ENCODE peak calls at places on chromosome 9, in eight cellular contexts. M is small intestine; E is foreskin keratinocyte; O is esophagus squamous epithelium; U is effector memory CD4-positive, alpha-beta T cell; I is kidney; T is A549; B is coronary artery. V is an unnamed sample.

GRCh38 chr9:137750007-137750406 is 127.6 kb upstream of the CACNA1B start:
- DNase-seq in O (no peak), I (no peak), B (no peak), T (no peak), E (no peak), U (no peak), M (no peak), V (no peak)

GRCh38 chr9:135156525-135157510 is 69.3 kb downstream of the OLFM1 start:
- DNase-seq in I (no peak), B (no peak), E (no peak), O (no peak), M (peak), U (no peak), T (peak), V (no peak)

GRCh38 chr9:122498883-122499288 is 11.7 kb upstream of the OR1J2 start:
- DNase-seq in B (no peak), E (peak), O (no peak), I (no peak), T (peak), U (no peak), M (peak), V (peak)

GRCh38 chr9:122392284-122392683 is 21.5 kb downstream of the PTGS1 start:
- DNase-seq in T (no peak), I (no peak), B (peak), E (no peak), U (no peak), O (no peak), M (no peak), V (no peak)

GRCh38 chr9:107142896-107143603 is 140.0 kb upstream of the RAD23B start:
- DNase-seq in I (no peak), U (no peak), T (no peak), M (no peak), O (no peak), B (no peak), E (no peak), V (no peak)

GRCh38 chr9:124260769-124261603 is 3.2 kb downstream of the NEK6 start:
- DNase-seq in U (no peak), B (no peak), E (peak), I (peak), T (peak), O (no peak), M (peak), V (no peak)

GRCh38 chr9:80440724-80441123 is 869.0 kb downstream of the TLE4 start:
- DNase-seq in T (no peak), O (no peak), E (no peak), U (no peak), I (no peak), B (no peak), M (no peak), V (no peak)

GRCh38 chr9:110309661-110310060 is 28.0 kb downstream of the TXNDC8 start:
- DNase-seq in O (no peak), E (no peak), I (no peak), T (no peak), M (no peak), B (no peak), U (no peak), V (no peak)

GRCh38 chr9:137294684-137295312 is 7.3 kb downstream of the NRARP start:
- DNase-seq in E (no peak), O (no peak), B (no peak), M (no peak), T (no peak), I (peak), U (no peak), V (no peak)

GRCh38 chr9:86751207-86751606 is 196.1 kb downstream of the GAS1 start:
- DNase-seq in B (no peak), T (no peak), I (no peak), U (no peak), E (no peak), M (no peak), O (no peak), V (no peak)

GRCh38 chr9:76138360-76138759 is 247.9 kb downstream of the PCSK5 start:
- DNase-seq in E (no peak), B (no peak), M (no peak), T (no peak), I (no peak), U (no peak), O (no peak), V (no peak)

GRCh38 chr9:130766031-130766903 is 68.8 kb upstream of the ABL1 start:
- DNase-seq in M (peak), I (no peak), O (no peak), E (no peak), T (no peak), B (no peak), U (no peak), V (no peak)
- H3K27ac ChIP-seq in M (peak), I (no peak), O (no peak), E (no peak), T (peak), B (peak), U (no peak), V (no peak)

GRCh38 chr9:92140074-92140753 is 25.0 kb upstream of the SPTLC1 start:
- DNase-seq in I (peak), T (peak), O (peak), B (no peak), U (peak), M (peak), E (peak), V (no peak)
- H3K27ac ChIP-seq in I (no peak), T (peak), O (no peak), B (no peak), U (no peak), M (no peak), E (no peak), V (no peak)

DNA sequence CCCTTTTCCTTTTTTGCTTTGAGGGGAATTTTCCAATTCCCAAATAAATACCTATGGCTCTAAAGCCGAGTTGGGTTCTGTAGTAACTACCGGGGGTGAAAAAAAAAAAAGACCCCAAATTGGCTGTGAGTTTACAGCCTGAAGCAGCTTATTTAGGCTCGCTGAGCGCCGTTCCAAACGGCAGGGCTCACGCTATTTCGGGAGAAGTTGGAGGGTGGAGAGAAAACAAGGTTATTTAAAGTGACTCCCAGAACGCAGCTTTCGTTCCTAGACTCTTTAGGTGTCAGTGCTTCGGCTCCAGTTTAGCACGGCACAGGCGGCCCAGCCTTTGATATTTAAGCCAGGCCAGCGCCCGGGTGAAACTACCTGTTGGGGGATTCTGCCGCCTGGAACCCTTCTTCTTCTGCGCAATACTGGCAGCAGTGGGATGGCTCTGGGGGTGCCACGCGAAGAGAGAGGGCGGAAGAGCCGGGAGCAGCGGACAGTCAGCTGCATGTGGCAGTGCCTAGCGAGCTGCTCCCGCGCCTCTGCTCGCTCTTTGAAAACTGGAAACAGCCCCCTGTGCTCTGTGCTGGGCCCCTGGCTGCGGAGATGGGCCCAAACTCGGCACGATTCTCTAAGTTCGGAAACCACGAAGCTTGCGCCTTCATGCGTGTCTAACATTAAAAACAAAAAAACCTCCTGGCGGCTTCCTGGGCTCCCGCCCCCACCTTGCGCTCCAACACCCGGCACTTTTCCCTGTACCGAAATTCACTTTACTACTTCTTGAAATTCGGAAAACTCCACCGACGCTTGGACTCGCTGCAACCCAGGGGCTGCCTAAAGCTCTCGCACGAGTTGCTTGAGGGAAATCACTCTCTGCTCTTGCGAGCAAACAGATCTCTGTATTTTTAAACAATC is 34.5 kb upstream of the NFIB start:
- DNase-seq in I (no peak), M (peak), U (no peak), E (peak), B (no peak), O (no peak), T (no peak), V (no peak)
- H3K27ac ChIP-seq in I (no peak), M (no peak), U (no peak), E (no peak), B (peak), O (peak), T (peak), V (no peak)

GRCh38 chr9:95511952-95512750 is 4.6 kb downstream of the PTCH1 start:
- DNase-seq in U (no peak), T (no peak), E (peak), I (peak), O (no peak), M (no peak), B (no peak), V (no peak)

GRCh38 chr9:95510610-95511231 is 6.0 kb downstream of the PTCH1 start:
- DNase-seq in T (peak), U (peak), B (peak), O (peak), I (peak), E (peak), M (peak), V (peak)

GRCh38 chr9:95509851-95510529 is 6.8 kb downstream of the PTCH1 start:
- DNase-seq in M (peak), E (no peak), T (no peak), O (no peak), B (no peak), I (peak), U (no peak), V (no peak)

GRCh38 chr9:95512751-95513120 is 4.0 kb downstream of the PTCH1 start:
- DNase-seq in E (no peak), I (no peak), O (no peak), U (no peak), T (no peak), B (no peak), M (no peak), V (no peak)

GRCh38 chr9:95511232-95511951 is 5.4 kb downstream of the PTCH1 start:
- DNase-seq in T (peak), B (peak), E (peak), M (peak), I (peak), O (no peak), U (peak), V (no peak)
- H3K27ac ChIP-seq in T (peak), B (peak), E (peak), M (peak), I (peak), O (peak), U (peak), V (peak)

GRCh38 chr9:92500725-92501124 is 18.4 kb upstream of the ASPN start:
- DNase-seq in T (no peak), E (no peak), B (no peak), M (no peak), U (no peak), O (no peak), I (no peak), V (no peak)
- H3K27ac ChIP-seq in T (no peak), E (no peak), B (peak), M (no peak), U (no peak), O (no peak), I (no peak), V (no peak)

V was measured in epithelial cell of prostate.